ENCODE peak calls at places on chromosomes 2 and 18, in nine cellular contexts. H is coronary artery; B is chondrocyte; G is stimulated activated CD4-positive, alpha-beta T cell treated with anti-CD3 and anti-CD28 coated beads, Interleukin-2, amount 100 ng/mL, for 48 hours; K is AG20443; N is Calu3; D is ureter; P is nucleus accumbens; I is substantia nigra. X is an unnamed sample.

GRCh38 chr2:99635710-99636431 is 146.1 kb upstream of the REV1 start:
- DNase-seq in N (no peak), P (no peak), B (no peak), K (peak; percentile 47), I (no peak), H (no peak), G (no peak), D (peak; percentile 57), X (no peak)

GRCh38 chr2:43458002-43458628 is 137.7 kb downstream of the THADA start:
- DNase-seq in H (no peak), K (peak; percentile 46), D (no peak), P (no peak), B (no peak), N (no peak), G (no peak), I (no peak), X (no peak)

GRCh38 chr2:54704688-54705605 is 18.5 kb upstream of the EML6 start:
- DNase-seq in I (no peak), B (no peak), G (no peak), N (no peak), H (no peak), P (no peak), K (peak; percentile 49), D (no peak), X (no peak)

GRCh38 chr2:174778479-174778962 is 14.2 kb upstream of the CHRNA1 start:
- DNase-seq in K (peak; percentile 93), N (peak; percentile 18), I (peak; percentile 47), H (no peak), D (peak; percentile 54), G (peak; percentile 49), P (no peak), B (no peak), X (peak; percentile 88)

GRCh38 chr2:124908411-124908810 is 883.3 kb downstream of the CNTNAP5 start:
- DNase-seq in G (no peak), P (no peak), K (no peak), I (no peak), H (no peak), D (no peak), B (no peak), N (no peak), X (no peak)

GRCh38 chr18:22113144-22113813 is 56.1 kb upstream of the GATA6 start:
- DNase-seq in I (no peak), K (no peak), B (no peak), H (no peak), G (no peak), N (no peak), D (no peak), P (no peak), X (no peak)

GRCh38 chr2:192827735-192828134 is 633.0 kb upstream of the TMEFF2 start:
- DNase-seq in N (no peak), H (no peak), I (no peak), P (no peak), B (peak; percentile 86), K (no peak), D (no peak), G (no peak), X (no peak)

GRCh38 chr2:25279091-25279651 is 62.6 kb downstream of the DNMT3A start:
- DNase-seq in B (no peak), P (peak; percentile 26), D (peak; percentile 84), N (no peak), K (peak; percentile 44), I (peak; percentile 79), H (no peak), G (no peak), X (no peak)

GRCh38 chr18:31302991-31303390 is 15.0 kb upstream of the DSG1 start:
- DNase-seq in B (no peak), N (peak; percentile 11), P (no peak), I (no peak), K (no peak), H (no peak), D (no peak), G (no peak), X (no peak)

GRCh38 chr2:165197346-165197745 is 6.5 kb downstream of the SCN3A start:
- DNase-seq in G (no peak), N (no peak), K (no peak), H (no peak), I (no peak), P (no peak), B (no peak), D (no peak), X (no peak)

GRCh38 chr2:186862869-186863709 is 14.1 kb upstream of the ZSWIM2 start:
- DNase-seq in G (no peak), I (no peak), B (no peak), D (no peak), H (no peak), K (peak; percentile 40), P (no peak), N (no peak), X (no peak)

GRCh38 chr2:69911985-69912563 is 2.8 kb upstream of the MXD1 start:
- DNase-seq in H (no peak), N (no peak), D (no peak), P (no peak), K (no peak), G (no peak), I (no peak), B (no peak), X (no peak)

GRCh38 chr2:72833084-72833714 is 7.4 kb upstream of the EXOC6B start:
- DNase-seq in I (no peak), G (no peak), N (no peak), D (no peak), K (no peak), H (no peak), P (no peak), B (no peak), X (no peak)

GRCh38 chr2:85797959-85798358 is 44.2 kb downstream of the ATOH8 start:
- DNase-seq in G (no peak), K (peak; percentile 46), B (no peak), D (no peak), P (no peak), H (peak; percentile 22), N (no peak), I (peak; percentile 42), X (no peak)

GRCh38 chr2:172906401-172906811 is 169.2 kb upstream of the MAP3K20 start:
- DNase-seq in P (no peak), D (peak; percentile 50), I (peak; percentile 21), H (no peak), K (no peak), G (no peak), B (no peak), N (no peak), X (no peak)

GRCh38 chr2:60411295-60411694 is 142.2 kb downstream of the BCL11A start:
- DNase-seq in I (no peak), N (no peak), K (no peak), B (no peak), P (no peak), H (no peak), D (no peak), G (no peak), X (no peak)

GRCh38 chr2:58701688-58702301 is 460.7 kb upstream of the FANCL start:
- DNase-seq in B (no peak), P (no peak), N (no peak), H (no peak), K (no peak), D (no peak), G (no peak), I (no peak), X (no peak)

GRCh38 chr2:239938651-239939486 is 86.3 kb downstream of the NDUFA10 start:
- DNase-seq in I (no peak), B (peak; percentile 79), K (no peak), H (peak; percentile 68), G (no peak), P (no peak), N (no peak), D (no peak), X (peak; percentile 76)

GRCh38 chr18:47050468-47050867 is 15.0 kb upstream of the ELOA2 start:
- DNase-seq in K (peak; percentile 42), I (peak; percentile 7), B (no peak), D (no peak), P (no peak), N (peak; percentile 32), H (no peak), G (peak; percentile 4), X (no peak)

GRCh38 chr18:21000667-21001066 is 110.9 kb downstream of the ROCK1 start:
- DNase-seq in B (no peak), N (no peak), H (no peak), I (no peak), K (no peak), P (no peak), G (no peak), D (no peak), X (no peak)

GRCh38 chr2:216211141-216211540 is 102.0 kb downstream of the XRCC5 start:
- DNase-seq in N (no peak), G (no peak), P (no peak), D (no peak), I (no peak), H (no peak), K (no peak), B (no peak), X (no peak)

GRCh38 chr2:96159084-96159830 is 14.0 kb upstream of the DUSP2 start:
- DNase-seq in I (no peak), P (no peak), N (no peak), B (peak; percentile 62), K (peak; percentile 7), D (no peak), G (no peak), H (no peak), X (peak; percentile 75)

GRCh38 chr2:101446869-101447268 is 28.0 kb downstream of the RFX8 start:
- DNase-seq in N (no peak), P (no peak), D (no peak), H (no peak), I (no peak), K (peak; percentile 68), B (no peak), G (no peak), X (no peak)

GRCh38 chr18:73663581-73663980 is 484.1 kb downstream of the FBXO15 start:
- DNase-seq in B (no peak), H (no peak), K (no peak), I (no peak), P (no peak), N (no peak), D (no peak), G (no peak), X (no peak)

GRCh38 chr2:231321556-231322334 is 73.8 kb upstream of the B3GNT7 start:
- DNase-seq in H (no peak), B (peak; percentile 7), G (no peak), I (peak; percentile 34), P (no peak), D (peak; percentile 44), K (no peak), N (no peak), X (peak; percentile 63)

GRCh38 chr2:6139142-6139541 is 447.0 kb downstream of the SOX11 start:
- DNase-seq in K (no peak), H (no peak), P (no peak), B (no peak), N (no peak), D (no peak), G (no peak), I (no peak), X (no peak)

GRCh38 chr2:72719416-72719815 is 106.4 kb downstream of the EXOC6B start:
- DNase-seq in B (no peak), H (no peak), K (no peak), P (no peak), G (no peak), D (no peak), I (no peak), N (peak; percentile 17), X (no peak)